ENCODE peak calls at places on chromosomes 12 and 14, in four cellular contexts. X is HEK293T; Z is activated CD4-positive, alpha-beta T cell treated with anti-CD3 and anti-CD28 coated beads for 36 hours; B is T-helper 9 cell. K is an unnamed sample.

GRCh38 chr12:130225347-130225746 is 63.1 kb downstream of the FZD10 start:
- DNase-seq in B (no peak), X (no peak), Z (no peak), K (no peak)

GRCh38 chr12:108967869-108968540 is 52.9 kb downstream of the SVOP start:
- DNase-seq in B (no peak), X (peak; percentile 52), Z (no peak), K (peak; percentile 4)

GRCh38 chr14:36424478-36425102 is 95.4 kb downstream of the NKX2-1 start:
- DNase-seq in X (no peak), B (no peak), Z (no peak), K (no peak)

GRCh38 chr14:61535470-61535869 is 159.8 kb upstream of the HIF1A start:
- DNase-seq in B (no peak), Z (no peak), X (no peak), K (no peak)

GRCh38 chr12:30880061-30880460 is 46.5 kb upstream of the TSPAN11 start:
- DNase-seq in B (no peak), Z (no peak), X (no peak), K (no peak)

GRCh38 chr14:29085546-29085945 is 319.0 kb downstream of the FOXG1 start:
- DNase-seq in Z (no peak), B (no peak), X (peak; percentile 56), K (no peak)

GRCh38 chr14:67486890-67487289 is 1.6 kb downstream of the TMEM229B start:
- DNase-seq in B (no peak), Z (no peak), X (no peak), K (no peak)

GRCh38 chr12:5568325-5568981 is 136.5 kb downstream of the NTF3 start:
- DNase-seq in X (no peak), Z (no peak), B (no peak), K (no peak)

GRCh38 chr14:55752580-55753365 is 172.8 kb downstream of the KTN1 start:
- DNase-seq in B (no peak), Z (no peak), X (no peak), K (peak; percentile 47)

GRCh38 chr12:82383930-82384513 is 25.7 kb downstream of the METTL25 start:
- DNase-seq in X (peak; percentile 12), B (no peak), Z (no peak), K (peak; percentile 25)

GRCh38 chr14:104138891-104139459 is 588 bp downstream of the KIF26A start:
- DNase-seq in Z (peak; percentile 3), B (no peak), X (no peak), K (no peak)

GRCh38 chr12:28879379-28879778 is 269.7 kb upstream of the FAR2 start:
- DNase-seq in B (no peak), X (no peak), Z (no peak), K (no peak)

GRCh38 chr14:102272392-102272791 is 32.6 kb downstream of the MOK start:
- DNase-seq in B (no peak), X (no peak), Z (no peak), K (no peak)

GRCh38 chr12:28776913-28777312 is 372.2 kb upstream of the FAR2 start:
- DNase-seq in Z (no peak), B (no peak), X (no peak), K (no peak)

GRCh38 chr12:75666126-75666979 is 154.9 kb upstream of the KRR1 start:
- DNase-seq in X (no peak), Z (no peak), B (no peak), K (peak; percentile 75)

GRCh38 chr12:116693259-116694227 is 44.3 kb downstream of the SPRING1 start:
- DNase-seq in Z (no peak), B (no peak), X (no peak), K (no peak)

GRCh38 chr12:106063826-106064575 is 74.8 kb downstream of the NUAK1 start:
- DNase-seq in X (no peak), Z (no peak), B (no peak), K (no peak)

GRCh38 chr14:83873626-83874025 is 1656.3 kb upstream of the FLRT2 start:
- DNase-seq in X (no peak), B (no peak), Z (no peak), K (no peak)

GRCh38 chr12:41983896-41984295 is 160.8 kb downstream of the GXYLT1 start:
- DNase-seq in B (no peak), Z (no peak), X (no peak), K (no peak)

GRCh38 chr12:43957732-43958131 is 121.9 kb downstream of the TMEM117 start:
- DNase-seq in B (no peak), Z (peak; percentile 18), X (peak; percentile 46), K (peak; percentile 60)

GRCh38 chr12:27840229-27840999 is 60.4 kb upstream of the MANSC4 start:
- DNase-seq in X (no peak), B (no peak), Z (no peak), K (no peak)

GRCh38 chr12:120265483-120266179 is at the start of gene PXN:
- DNase-seq in B (peak; percentile 96), X (peak; percentile 97), Z (peak; percentile 95), K (peak; percentile 50)

GRCh38 chr12:119169150-119169549 is 9.6 kb upstream of the HSPB8 start:
- DNase-seq in X (no peak), B (no peak), Z (no peak), K (no peak)

GRCh38 chr12:132766380-132767085 is 4.9 kb upstream of the ANKLE2 start:
- DNase-seq in B (no peak), Z (no peak), X (no peak), K (no peak)

GRCh38 chr12:26028953-26029740 is 70.7 kb downstream of the RASSF8 start:
- DNase-seq in X (peak; percentile 30), Z (peak; percentile 44), B (no peak), K (peak; percentile 45)

GRCh38 chr12:12017135-12017581 is 53.6 kb upstream of the BCL2L14 start:
- DNase-seq in Z (peak; percentile 63), B (no peak), X (no peak), K (no peak)

GRCh38 chr12:5165296-5165970 is 121.8 kb downstream of the KCNA5 start:
- DNase-seq in B (no peak), Z (no peak), X (no peak), K (no peak)

GRCh38 chr12:6141048-6141447 is 16.6 kb upstream of the VWF start:
- DNase-seq in X (no peak), B (no peak), Z (peak; percentile 58), K (peak; percentile 66)

GRCh38 chr14:89787525-89787924 is 167.0 kb downstream of the EFCAB11 start:
- DNase-seq in Z (no peak), X (no peak), B (no peak), K (peak; percentile 70)

GRCh38 chr14:103315368-103315911 is 18.6 kb upstream of the EIF5 start:
- DNase-seq in Z (no peak), X (no peak), B (no peak), K (no peak)

GRCh38 chr14:76867536-76868452 is 41.6 kb downstream of the LRRC74A start:
- DNase-seq in Z (peak; percentile 65), X (no peak), B (peak; percentile 11), K (no peak)

GRCh38 chr14:86221000-86221399 is 691.1 kb downstream of the FLRT2 start:
- DNase-seq in Z (no peak), X (no peak), B (no peak), K (no peak)

GRCh38 chr12:95918194-95918993 is 24.0 kb downstream of the CCDC38 start:
- DNase-seq in X (peak; percentile 74), Z (peak; percentile 60), B (peak; percentile 5), K (peak; percentile 53)

GRCh38 chr14:100106661-100107112 is 41.5 kb downstream of the EVL start:
- DNase-seq in X (no peak), Z (peak; percentile 51), B (no peak), K (no peak)

GRCh38 chr14:29222671-29223268 is 456.2 kb downstream of the FOXG1 start:
- DNase-seq in B (no peak), X (peak; percentile 32), Z (no peak), K (peak; percentile 12)

GRCh38 chr12:53791735-53792326 is 40.1 kb upstream of the CISTR start:
- DNase-seq in Z (peak; percentile 49), B (peak; percentile 45), X (peak; percentile 59), K (no peak)

GRCh38 chr12:118377005-118377890 is 893 bp downstream of the SUDS3 start:
- DNase-seq in B (no peak), X (no peak), Z (peak; percentile 35), K (no peak)

GRCh38 chr12:132711169-132711843 is 664 bp downstream of the PGAM5 start:
- DNase-seq in B (peak; percentile 21), Z (peak; percentile 51), X (peak; percentile 36), K (no peak)

GRCh38 chr14:53999061-53999488 is 42.5 kb upstream of the BMP4 start:
- DNase-seq in Z (no peak), X (peak; percentile 17), B (no peak), K (peak; percentile 54)

GRCh38 chr12:53869500-53869899 is 69.1 kb upstream of the HOXC13 start:
- DNase-seq in X (no peak), Z (no peak), B (no peak), K (no peak)

K was measured in brain microvascular endothelial cell.